ENCODE peak calls at places on chromosomes 1 and 21, in nine cellular contexts. L is glutamatergic neuron, T is suprapubic skin, J is fibroblast of mammary gland, M is heart left ventricle, H is lower lobe of right lung, N is retinal pigment epithelial cell, W is type B pancreatic cell, R is cardiac fibroblast. D is an unnamed sample.

GRCh38 chr1:69123486-69123885 is 444.2 kb upstream of the LRRC7 start:
- DNase-seq in L (no peak), T (no peak), J (no peak), M (no peak), H (no peak), N (no peak), W (no peak), R (no peak), D (no peak)

GRCh38 chr1:210828996-210829596 is 304.9 kb downstream of the KCNH1 start:
- DNase-seq in L (no peak), T (no peak), J (no peak), M (no peak), H (no peak), N (peak), W (no peak), R (no peak), D (no peak)

GRCh38 chr1:59669752-59670312 is 144.9 kb upstream of the HOOK1 start:
- DNase-seq in L (no peak), T (no peak), J (peak), M (peak), H (no peak), N (peak), W (no peak), R (peak), D (no peak)

GRCh38 chr1:231653611-231654010 is 27.0 kb downstream of the DISC1 start:
- DNase-seq in L (no peak), T (no peak), J (no peak), M (no peak), H (no peak), N (no peak), W (no peak), R (no peak), D (no peak)

GRCh38 chr1:212225416-212225815 is 59.8 kb upstream of the PPP2R5A start:
- DNase-seq in L (no peak), T (no peak), J (no peak), M (no peak), H (no peak), N (no peak), W (no peak), R (no peak), D (no peak)

GRCh38 chr21:45590246-45590725 is 48.0 kb upstream of the SLC19A1 start:
- DNase-seq in L (peak), T (peak), J (peak), M (peak), H (peak), N (no peak), W (no peak), R (peak), D (no peak)

GRCh38 chr1:194227157-194227556 is 1040.7 kb upstream of the B3GALT2 start:
- DNase-seq in L (no peak), T (no peak), J (no peak), M (no peak), H (no peak), N (no peak), W (no peak), R (no peak), D (no peak)

GRCh38 chr1:39733161-39733560 is 5.5 kb upstream of the PPIE start:
- DNase-seq in L (no peak), T (no peak), J (no peak), M (peak), H (no peak), N (no peak), W (no peak), R (no peak), D (no peak)

GRCh38 chr1:175338447-175339135 is 146.0 kb upstream of the KIAA0040 start:
- DNase-seq in L (peak), T (no peak), J (no peak), M (no peak), H (no peak), N (no peak), W (no peak), R (no peak), D (no peak)

GRCh38 chr1:212189352-212189738 is 95.9 kb upstream of the PPP2R5A start:
- DNase-seq in L (no peak), T (no peak), J (no peak), M (no peak), H (no peak), N (no peak), W (no peak), R (no peak), D (no peak)

GRCh38 chr1:172321429-172321828 is 99.1 kb upstream of the C1orf105 start:
- DNase-seq in L (no peak), T (no peak), J (peak), M (peak), H (no peak), N (no peak), W (no peak), R (peak), D (no peak)

GRCh38 chr1:15573477-15573876 is 11.4 kb downstream of the AGMAT start:
- DNase-seq in L (no peak), T (no peak), J (peak), M (no peak), H (no peak), N (peak), W (no peak), R (peak), D (no peak)

GRCh38 chr1:22935450-22935849 is 37.2 kb downstream of the LACTBL1 start:
- DNase-seq in L (no peak), T (no peak), J (no peak), M (no peak), H (no peak), N (no peak), W (no peak), R (no peak), D (peak)

GRCh38 chr1:22932803-22933470 is 39.7 kb downstream of the LACTBL1 start:
- DNase-seq in L (no peak), T (no peak), J (no peak), M (no peak), H (no peak), N (no peak), W (no peak), R (no peak), D (peak)

GRCh38 chr1:22941257-22941656 is 31.4 kb downstream of the LACTBL1 start:
- DNase-seq in L (no peak), T (no peak), J (no peak), M (no peak), H (no peak), N (no peak), W (no peak), R (no peak), D (no peak)

GRCh38 chr1:22936681-22937080 is 36.0 kb downstream of the LACTBL1 start:
- DNase-seq in L (no peak), T (no peak), J (no peak), M (no peak), H (no peak), N (no peak), W (no peak), R (no peak), D (peak)
- TF ChIP-seq CTCF in L (no peak), T (no peak), J (no peak), M (no peak), H (no peak), N (no peak), W (no peak), R (no peak), D (no peak)

DNA sequence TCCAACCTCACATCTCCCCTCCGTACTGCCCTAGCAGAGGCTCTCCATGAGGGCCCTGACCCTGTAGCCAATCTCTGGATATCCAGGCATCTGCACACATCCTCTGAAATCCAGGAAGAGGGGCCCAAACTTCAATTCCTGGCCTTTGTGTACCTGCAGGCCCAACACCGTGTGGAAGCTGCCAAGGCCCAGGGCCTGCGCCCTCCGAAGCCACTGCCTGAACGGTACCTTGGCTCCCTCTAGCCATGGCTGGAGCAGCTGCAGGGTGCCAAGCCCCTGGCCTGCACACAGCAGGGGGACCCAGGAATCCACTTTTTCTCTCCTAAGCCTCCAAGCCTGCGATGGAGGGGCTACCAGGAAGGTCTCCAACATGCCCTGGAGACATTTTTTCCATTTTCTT is 84.2 kb downstream of the PTGER3 start:
- DNase-seq in L (no peak), T (no peak), J (no peak), M (no peak), H (no peak), N (no peak), W (no peak), R (no peak), D (no peak)
- TF ChIP-seq CTCF in L (no peak), T (no peak), J (no peak), M (no peak), H (no peak), N (no peak), W (no peak), R (no peak), D (no peak)

GRCh38 chr1:156726549-156727226 is 1.6 kb upstream of the METTL25B start:
- DNase-seq in L (peak), T (no peak), J (peak), M (no peak), H (no peak), N (no peak), W (no peak), R (peak), D (no peak)
- TF ChIP-seq CTCF in L (peak), T (peak), J (peak), M (peak), H (peak), N (peak), W (peak), R (peak), D (peak)

GRCh38 chr1:26530898-26531598 is 1.5 kb downstream of the RPS6KA1 start:
- DNase-seq in L (no peak), T (no peak), J (peak), M (no peak), H (peak), N (peak), W (no peak), R (peak), D (no peak)

GRCh38 chr1:26530540-26530897 is 958 bp downstream of the RPS6KA1 start:
- DNase-seq in L (no peak), T (no peak), J (no peak), M (no peak), H (no peak), N (no peak), W (no peak), R (no peak), D (no peak)

GRCh38 chr1:26531651-26532131 is 2.1 kb downstream of the RPS6KA1 start:
- DNase-seq in L (no peak), T (no peak), J (no peak), M (no peak), H (peak), N (no peak), W (no peak), R (no peak), D (no peak)

GRCh38 chr1:26529405-26529654 is 231 bp upstream of the RPS6KA1 start:
- DNase-seq in L (no peak), T (no peak), J (no peak), M (no peak), H (no peak), N (no peak), W (no peak), R (no peak), D (no peak)

GRCh38 chr1:26529655-26530539 is at the start of gene RPS6KA1:
- DNase-seq in L (peak), T (no peak), J (peak), M (peak), H (peak), N (no peak), W (peak), R (peak), D (no peak)
- TF ChIP-seq CTCF in L (no peak), T (no peak), J (no peak), M (no peak), H (no peak), N (no peak), W (no peak), R (no peak), D (no peak)

GRCh38 chr1:203368624-203369451 is 17.9 kb upstream of the FMOD start:
- DNase-seq in L (no peak), T (peak), J (peak), M (peak), H (peak), N (no peak), W (no peak), R (peak), D (no peak)
- TF ChIP-seq CTCF in L (no peak), T (peak), J (peak), M (peak), H (peak), N (peak), W (no peak), R (peak), D (peak)

GRCh38 chr1:95040032-95040525 is 32.7 kb downstream of the ALG14 start:
- DNase-seq in L (no peak), T (no peak), J (no peak), M (no peak), H (no peak), N (no peak), W (no peak), R (no peak), D (no peak)

GRCh38 chr1:95043141-95043980 is 29.4 kb downstream of the ALG14 start:
- DNase-seq in L (peak), T (peak), J (peak), M (peak), H (peak), N (no peak), W (peak), R (peak), D (no peak)

GRCh38 chr1:95042286-95042685 is 30.5 kb downstream of the ALG14 start:
- DNase-seq in L (no peak), T (no peak), J (peak), M (no peak), H (no peak), N (no peak), W (no peak), R (peak), D (no peak)

GRCh38 chr1:95039360-95040031 is 33.3 kb downstream of the ALG14 start:
- DNase-seq in L (no peak), T (no peak), J (no peak), M (no peak), H (no peak), N (no peak), W (no peak), R (no peak), D (no peak)

DNA sequence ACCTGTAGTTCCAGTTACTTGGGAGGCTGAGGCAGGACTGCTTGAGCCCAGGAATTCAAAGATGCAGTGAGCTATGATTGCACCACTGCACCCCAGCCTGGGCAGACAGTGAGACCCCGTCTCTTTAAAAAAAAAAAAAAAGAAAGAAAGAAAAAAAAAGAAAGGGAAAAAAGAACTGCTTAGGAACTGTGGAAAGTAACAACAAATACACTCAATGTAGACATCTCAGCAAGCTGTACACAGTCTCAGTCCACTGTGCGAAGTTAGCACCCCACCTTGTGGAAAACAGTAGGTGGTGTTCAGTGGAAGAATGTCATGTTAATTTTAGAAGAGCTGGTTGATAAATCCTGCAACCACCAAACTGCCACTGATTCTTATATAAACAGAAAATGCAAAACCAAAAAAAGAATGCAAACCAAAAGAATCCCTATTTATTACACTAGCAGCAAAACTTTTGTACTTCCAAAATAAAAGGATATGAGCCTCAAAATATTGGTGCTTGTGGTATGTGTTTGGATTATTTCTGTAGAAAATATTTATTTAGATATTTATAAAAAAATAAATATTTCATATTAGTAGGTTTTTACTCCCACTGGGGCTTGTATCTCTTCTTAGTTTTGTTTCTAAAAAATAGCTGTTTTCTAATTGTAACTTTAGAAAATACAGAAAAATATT is 31.1 kb downstream of the ALG14 start:
- DNase-seq in L (peak), T (no peak), J (peak), M (peak), H (no peak), N (peak), W (no peak), R (peak), D (no peak)
- TF ChIP-seq CTCF in L (peak), T (peak), J (peak), M (peak), H (peak), N (peak), W (peak), R (peak), D (peak)

GRCh38 chr1:161166669-161167548 is 683 bp downstream of the PPOX start:
- DNase-seq in L (peak), T (no peak), J (no peak), M (no peak), H (no peak), N (no peak), W (no peak), R (no peak), D (peak)

GRCh38 chr1:161164901-161165620 is 1.2 kb upstream of the PPOX start:
- DNase-seq in L (no peak), T (no peak), J (no peak), M (no peak), H (no peak), N (no peak), W (no peak), R (no peak), D (no peak)

GRCh38 chr1:161168906-161169305 is 2.7 kb downstream of the PPOX start:
- DNase-seq in L (no peak), T (no peak), J (no peak), M (no peak), H (no peak), N (no peak), W (no peak), R (no peak), D (peak)

GRCh38 chr1:161163793-161164192 is 2.4 kb upstream of the PPOX start:
- DNase-seq in L (no peak), T (peak), J (no peak), M (no peak), H (no peak), N (no peak), W (no peak), R (no peak), D (no peak)

GRCh38 chr1:161165742-161166668 is at the start of gene PPOX:
- DNase-seq in L (peak), T (peak), J (peak), M (peak), H (peak), N (peak), W (peak), R (peak), D (peak)
- TF ChIP-seq CTCF in L (peak), T (peak), J (peak), M (peak), H (peak), N (peak), W (peak), R (peak), D (peak)

DNA sequence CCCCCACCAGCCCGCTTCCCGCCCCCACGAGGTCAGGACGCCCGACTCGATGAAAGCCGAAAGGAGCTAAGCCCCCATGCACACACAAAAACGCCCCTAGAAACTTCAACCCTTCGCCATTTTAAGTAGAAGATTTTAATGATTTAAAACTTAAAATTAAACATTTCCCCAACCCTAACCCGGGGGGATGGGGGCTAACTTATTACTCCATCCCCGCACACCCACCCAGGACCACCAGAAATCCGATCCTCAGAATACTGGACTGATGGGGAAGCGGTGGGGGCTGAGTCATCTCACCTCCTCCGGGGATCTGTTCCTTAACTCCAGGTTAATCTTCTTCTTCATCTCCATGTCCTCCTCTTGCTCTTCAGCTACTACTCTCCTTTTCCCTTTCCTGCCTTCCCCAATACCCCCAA is 468 bp downstream of the ANP32E start:
- DNase-seq in L (no peak), T (peak), J (peak), M (no peak), H (no peak), N (no peak), W (peak), R (no peak), D (no peak)
- TF ChIP-seq CTCF in L (no peak), T (no peak), J (no peak), M (no peak), H (no peak), N (no peak), W (no peak), R (no peak), D (no peak)

GRCh38 chr21:17746920-17747319 is 72.2 kb downstream of the C21orf91 start:
- DNase-seq in L (no peak), T (no peak), J (no peak), M (no peak), H (no peak), N (no peak), W (no peak), R (no peak), D (no peak)

GRCh38 chr21:17742940-17743592 is 76.1 kb downstream of the C21orf91 start:
- DNase-seq in L (no peak), T (no peak), J (no peak), M (no peak), H (no peak), N (no peak), W (no peak), R (no peak), D (no peak)

GRCh38 chr21:17742181-17742580 is 77.0 kb downstream of the C21orf91 start:
- DNase-seq in L (no peak), T (no peak), J (no peak), M (no peak), H (no peak), N (no peak), W (no peak), R (no peak), D (no peak)

GRCh38 chr21:17745086-17745485 is 74.1 kb downstream of the C21orf91 start:
- DNase-seq in L (no peak), T (no peak), J (no peak), M (no peak), H (no peak), N (no peak), W (no peak), R (no peak), D (no peak)
- TF ChIP-seq CTCF in L (no peak), T (no peak), J (no peak), M (no peak), H (no peak), N (no peak), W (no peak), R (no peak), D (no peak)